ENCODE peak calls at places on chromosomes 6 and 20, in nine cellular contexts. Z is occipital lobe; C is pancreas; D is COR-L47; I is WTC11; S is central memory CD4-positive, alpha-beta T cell; R is ovary; J is IMR-90; P is CD4-positive, alpha-beta T cell. T is an unnamed sample.

GRCh38 chr6:20709451-20709850 is 175.2 kb downstream of the CDKAL1 start:
- DNase-seq in C (no peak), I (no peak), Z (no peak), J (no peak), R (no peak), P (no peak), D (no peak), S (no peak), T (no peak)

GRCh38 chr20:62736407-62737071 is 27.9 kb downstream of the NTSR1 start:
- DNase-seq in C (peak), R (peak), P (no peak), J (no peak), S (no peak), D (no peak), Z (no peak), I (peak), T (no peak)

GRCh38 chr20:58199058-58199457 is 29.4 kb downstream of the ANKRD60 start:
- DNase-seq in C (no peak), R (no peak), Z (no peak), I (no peak), J (no peak), D (no peak), S (no peak), P (no peak), T (no peak)

GRCh38 chr20:63445075-63445734 is 27.2 kb downstream of the KCNQ2 start:
- DNase-seq in P (no peak), R (no peak), I (no peak), J (no peak), C (no peak), S (no peak), D (no peak), Z (no peak), T (no peak)

GRCh38 chr20:58719971-58720371 is 27.4 kb downstream of the NPEPL1 start:
- DNase-seq in J (no peak), D (no peak), C (no peak), S (no peak), R (no peak), Z (no peak), P (no peak), I (no peak), T (peak)

GRCh38 chr6:28383235-28384142 is 16.1 kb downstream of the ZSCAN12 start:
- DNase-seq in C (peak), P (no peak), S (peak), R (peak), I (peak), D (peak), Z (peak), J (peak), T (peak)

GRCh38 chr6:52390361-52390727 is 28.4 kb downstream of the PAQR8 start:
- DNase-seq in Z (no peak), P (peak), D (peak), S (peak), I (no peak), J (peak), R (no peak), C (no peak), T (no peak)

GRCh38 chr20:23135449-23136447 is 49.6 kb upstream of the CD93 start:
- DNase-seq in P (no peak), D (no peak), S (no peak), R (no peak), C (no peak), Z (no peak), J (no peak), I (no peak), T (no peak)

GRCh38 chr6:26124550-26125014 is 37.4 kb downstream of the HFE start:
- DNase-seq in Z (no peak), I (no peak), R (no peak), D (no peak), C (no peak), P (no peak), J (no peak), S (no peak), T (no peak)

GRCh38 chr6:149935246-149935645 is 6.6 kb upstream of the ULBP2 start:
- DNase-seq in R (no peak), D (no peak), P (no peak), S (no peak), J (peak), C (no peak), I (no peak), Z (no peak), T (no peak)

GRCh38 chr6:112296122-112296521 is 41.8 kb upstream of the LAMA4 start:
- DNase-seq in Z (no peak), R (no peak), S (no peak), I (peak), P (no peak), C (no peak), J (peak), D (no peak), T (peak)

GRCh38 chr6:100979269-100979668 is 98.1 kb upstream of the ASCC3 start:
- DNase-seq in R (no peak), C (no peak), D (no peak), S (no peak), I (no peak), Z (no peak), P (no peak), J (no peak), T (no peak)

GRCh38 chr6:112360498-112360897 is 13.4 kb downstream of the RFPL4B start:
- DNase-seq in P (no peak), S (no peak), Z (no peak), I (no peak), D (no peak), R (no peak), J (peak), C (no peak), T (no peak)

GRCh38 chr20:33640287-33640686 is 21.8 kb upstream of the C20orf144 start:
- DNase-seq in Z (no peak), R (no peak), C (no peak), P (no peak), S (no peak), I (no peak), D (no peak), J (no peak), T (no peak)

GRCh38 chr6:126170875-126171489 is 168.9 kb upstream of the CENPW start:
- DNase-seq in D (peak), R (no peak), P (no peak), S (no peak), J (peak), I (no peak), Z (no peak), C (no peak), T (peak)

T was measured in endothelial cell.